ENCODE peak calls at places on chromosomes 5 and 9, in nine cellular contexts. Q is lung; A is suprapubic skin; I is trophoblast cell; N is WERI-Rb-1; J is CD4-positive, alpha-beta T cell; T is foreskin keratinocyte; R is right lobe of liver; U is breast epithelium. C is an unnamed sample. For H3K27me3, the result is how much of the 10 kb centered on the place peaks cover.

GRCh38 chr9:129221979-129222635 is 44.0 kb upstream of the IER5L start:
- DNase-seq in T (no peak), I (no peak), J (no peak), Q (no peak), A (no peak), R (no peak), N (no peak), U (no peak), C (no peak)

GRCh38 chr5:174735498-174736350 is 11.3 kb downstream of the MSX2 start:
- DNase-seq in N (no peak), I (peak), Q (no peak), J (no peak), R (no peak), A (no peak), U (no peak), T (peak), C (no peak)

GRCh38 chr5:54115768-54116403 is 194.5 kb downstream of the ARL15 start:
- DNase-seq in T (peak), I (no peak), N (no peak), R (no peak), Q (no peak), U (no peak), A (no peak), J (no peak), C (peak)

GRCh38 chr5:58985759-58986158 is 402.9 kb downstream of the RAB3C start:
- DNase-seq in I (no peak), N (no peak), R (no peak), U (no peak), A (no peak), Q (no peak), T (peak), J (no peak), C (no peak)

GRCh38 chr5:38426493-38426892 is 130.0 kb downstream of the LIFR start:
- DNase-seq in A (no peak), R (no peak), I (no peak), J (no peak), Q (no peak), N (no peak), U (no peak), T (peak), C (peak)

GRCh38 chr9:113632776-113633590 is 169.5 kb downstream of the RGS3 start:
- DNase-seq in T (no peak), U (no peak), I (no peak), R (no peak), A (peak), N (no peak), Q (no peak), J (no peak), C (peak)

GRCh38 chr5:178113141-178113787 is at the start of gene N4BP3:
- DNase-seq in R (no peak), N (peak), Q (peak), I (peak), A (no peak), U (peak), J (peak), T (peak), C (peak)

GRCh38 chr9:125407432-125407973 is 145.9 kb downstream of the GAPVD1 start:
- DNase-seq in I (no peak), J (no peak), A (no peak), U (no peak), T (no peak), N (peak), Q (no peak), R (no peak), C (no peak)

GRCh38 chr9:98129451-98129881 is 10.4 kb upstream of the TRIM14 start:
- DNase-seq in R (no peak), N (no peak), T (no peak), U (no peak), J (no peak), A (no peak), Q (peak), I (no peak), C (peak)

GRCh38 chr5:143134269-143134668 is 269.2 kb downstream of the NR3C1 start:
- DNase-seq in N (no peak), A (no peak), J (no peak), U (no peak), Q (no peak), I (no peak), T (no peak), R (no peak), C (peak)

DNA sequence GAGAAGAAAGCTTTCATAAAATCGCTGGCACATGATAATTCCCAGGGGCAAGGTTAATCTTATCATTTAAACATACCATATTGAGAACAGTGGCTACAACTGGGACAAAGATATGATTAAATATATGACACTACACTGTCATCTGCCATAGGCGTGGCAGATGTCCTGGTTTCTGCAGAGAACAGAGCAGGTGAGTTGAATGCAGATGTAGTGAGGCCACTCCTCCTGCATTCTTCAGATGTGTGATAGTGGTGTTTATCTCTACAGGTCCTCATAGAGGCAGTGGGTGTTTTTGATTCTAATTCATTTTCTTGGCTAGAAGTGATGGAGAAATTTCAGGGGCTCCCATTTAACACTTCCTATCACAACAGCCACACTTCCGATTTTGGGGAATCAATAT is 237.0 kb upstream of the CDH9 start:
- DNase-seq in Q (no peak), A (no peak), R (no peak), J (no peak), U (no peak), T (no peak), I (no peak), N (no peak), C (no peak)
- H3K27me3 ChIP-seq in Q (under half), A (under half), R (under half), J (under half), U (under half), T (under half), I (under half), N (under half), C (under half)

GRCh38 chr5:133199366-133199901 is 147.6 kb downstream of the HSPA4 start:
- DNase-seq in R (no peak), T (no peak), J (no peak), A (no peak), N (no peak), U (no peak), I (no peak), Q (no peak), C (no peak)

GRCh38 chr5:133201310-133201709 is 149.5 kb downstream of the HSPA4 start:
- DNase-seq in I (no peak), Q (no peak), U (no peak), N (no peak), J (no peak), R (no peak), A (no peak), T (no peak), C (no peak)

GRCh38 chr5:133198511-133198910 is 146.7 kb downstream of the HSPA4 start:
- DNase-seq in I (no peak), N (no peak), A (no peak), R (no peak), U (no peak), Q (no peak), T (no peak), J (no peak), C (no peak)

GRCh38 chr5:133202066-133202665 is 150.4 kb downstream of the HSPA4 start:
- DNase-seq in Q (no peak), T (no peak), R (no peak), J (no peak), I (no peak), U (no peak), N (no peak), A (no peak), C (no peak)

GRCh38 chr5:133200256-133200655 is 148.4 kb downstream of the HSPA4 start:
- DNase-seq in U (no peak), Q (no peak), T (no peak), N (peak), I (no peak), A (no peak), J (no peak), R (no peak), C (no peak)
- H3K27me3 ChIP-seq in U (under half), Q (under half), T (under half), N (under half), I (under half), A (under half), J (under half), R (under half), C (under half)

GRCh38 chr9:37653385-37653784 is 2.6 kb downstream of the FRMPD1 start:
- DNase-seq in N (peak), T (no peak), A (no peak), R (no peak), I (no peak), U (no peak), Q (no peak), J (no peak), C (no peak)

GRCh38 chr9:37645903-37646506 is 4.7 kb upstream of the FRMPD1 start:
- DNase-seq in Q (no peak), A (no peak), J (no peak), R (no peak), U (no peak), N (no peak), T (no peak), I (no peak), C (no peak)

GRCh38 chr9:37650299-37650872 is 368 bp upstream of the FRMPD1 start:
- DNase-seq in I (no peak), R (no peak), J (no peak), Q (no peak), N (no peak), U (no peak), A (no peak), T (no peak), C (no peak)

GRCh38 chr9:37656936-37657335 is 6.2 kb downstream of the FRMPD1 start:
- DNase-seq in T (no peak), N (no peak), Q (no peak), A (no peak), R (no peak), J (no peak), I (no peak), U (no peak), C (no peak)

DNA sequence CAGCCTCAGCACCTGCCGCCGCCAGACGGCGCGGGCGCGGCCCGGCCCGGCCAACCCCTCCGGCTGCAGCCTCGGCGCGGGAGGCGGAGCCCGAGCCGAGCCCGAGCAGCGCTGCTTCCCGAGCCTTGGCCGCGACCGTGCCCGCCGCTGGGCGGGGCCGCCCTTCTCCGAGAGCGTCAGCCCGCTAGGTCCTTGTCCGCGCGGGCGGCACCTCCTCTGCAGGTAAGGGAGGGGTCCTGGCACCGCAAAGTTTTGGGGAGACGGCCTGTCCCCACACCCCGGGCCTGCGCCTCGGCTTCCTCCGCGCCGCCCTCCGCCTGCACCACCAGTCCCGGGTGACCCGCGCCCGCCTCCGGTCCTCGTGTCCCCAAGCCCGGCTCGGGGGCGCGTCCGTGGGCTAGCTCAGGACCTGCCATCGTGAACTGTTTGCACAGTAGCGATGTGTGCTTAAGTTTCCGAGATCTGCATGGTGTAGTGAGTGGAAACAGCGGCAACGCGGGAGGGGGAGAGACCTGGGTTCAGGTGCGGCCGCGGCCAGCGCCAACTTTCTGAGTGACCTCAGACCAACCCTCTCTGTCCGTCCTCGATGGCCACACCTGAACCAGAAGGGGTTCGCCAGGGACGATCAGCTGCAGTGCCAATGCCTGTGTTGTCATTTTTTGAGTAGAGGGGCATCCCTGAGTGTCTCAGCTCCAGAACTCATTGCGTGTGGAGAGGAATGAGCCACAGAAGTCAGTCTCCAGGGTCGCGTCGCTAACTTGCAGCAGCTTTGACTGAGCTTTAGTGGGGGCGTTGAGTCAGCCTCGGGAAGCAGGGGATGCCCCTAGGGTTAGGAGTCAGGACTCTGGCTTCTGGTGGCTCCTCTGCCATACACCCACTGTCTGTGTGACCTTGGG is at the start of gene FRMPD1:
- DNase-seq in U (peak), N (peak), T (peak), Q (peak), I (peak), A (no peak), J (peak), R (peak), C (peak)
- H3K27me3 ChIP-seq in U (under half), N (under half), T (half or more), Q (under half), I (under half), A (under half), J (half or more), R (under half), C (half or more)

GRCh38 chr5:110913221-110913620 is 158.3 kb upstream of the TSLP start:
- DNase-seq in I (no peak), U (no peak), Q (no peak), T (no peak), N (no peak), A (no peak), J (no peak), R (no peak), C (no peak)

GRCh38 chr5:110903966-110904365 is 165.2 kb downstream of the SLC25A46 start:
- DNase-seq in I (no peak), R (no peak), N (no peak), Q (no peak), J (no peak), T (no peak), U (no peak), A (no peak), C (no peak)

GRCh38 chr5:110909415-110909814 is 162.1 kb upstream of the TSLP start:
- DNase-seq in J (no peak), N (no peak), A (no peak), U (no peak), Q (no peak), T (no peak), I (no peak), R (no peak), C (no peak)

GRCh38 chr5:110908848-110909247 is 162.7 kb upstream of the TSLP start:
- DNase-seq in U (no peak), N (no peak), R (no peak), I (no peak), A (no peak), J (no peak), T (no peak), Q (no peak), C (no peak)

DNA sequence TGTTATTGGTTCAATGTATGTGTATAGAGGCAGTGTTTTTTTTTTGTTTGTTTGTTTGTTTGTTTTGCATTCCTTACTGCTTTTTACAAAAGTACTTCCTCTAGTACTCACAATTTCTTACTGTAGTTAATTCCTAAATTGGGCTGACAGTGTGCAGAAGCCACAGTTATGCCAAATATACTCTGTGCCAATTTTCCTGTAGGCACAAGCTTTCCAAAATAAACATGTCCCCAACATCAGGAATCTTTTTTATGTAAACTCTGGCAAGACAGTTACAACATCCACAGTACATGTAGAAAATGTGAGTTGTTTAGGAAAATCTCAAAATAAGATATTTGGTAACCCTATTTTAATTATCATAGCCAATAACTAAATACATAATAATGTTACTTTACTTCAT is 161.6 kb upstream of the TSLP start:
- DNase-seq in A (no peak), U (no peak), I (no peak), N (no peak), Q (no peak), J (no peak), R (no peak), T (no peak), C (peak)
- H3K27me3 ChIP-seq in A (under half), U (under half), I (under half), N (under half), Q (under half), J (under half), R (under half), T (under half), C (under half)

GRCh38 chr9:128136816-128137793 is 9.6 kb upstream of the PTGES2 start:
- DNase-seq in I (no peak), U (no peak), R (peak), A (peak), N (no peak), T (peak), Q (no peak), J (no peak), C (peak)
- H3K27me3 ChIP-seq in I (under half), U (under half), R (under half), A (under half), N (under half), T (under half), Q (under half), J (under half), C (under half)

C was measured in IMR-90.